ENCODE peak calls at places on chromosomes 3 and 15, in nine cellular contexts. Z, U, J, N, B, K, L, W and P are unnamed samples.

GRCh38 chr3:46669191-46669999 is 24.1 kb downstream of the ALS2CL start:
- DNase-seq in N (no peak), J (no peak), B (no peak), U (no peak), Z (peak; percentile 10), L (peak; percentile 35), K (no peak), W (peak; percentile 10), P (peak; percentile 52)

GRCh38 chr3:107574650-107575049 is 51.9 kb downstream of the BBX start:
- DNase-seq in U (no peak), Z (no peak), N (peak; percentile 21), K (peak; percentile 32), B (peak; percentile 51), J (no peak), L (no peak), W (no peak), P (no peak)

GRCh38 chr3:117268318-117268717 is 558.7 kb downstream of the TUSC7 start:
- DNase-seq in B (no peak), K (no peak), U (no peak), Z (no peak), L (no peak), W (no peak), N (no peak), J (no peak), P (no peak)

GRCh38 chr15:100201376-100202280 is 140.1 kb downstream of the ADAMTS17 start:
- DNase-seq in Z (no peak), L (peak; percentile 28), N (no peak), W (no peak), J (peak; percentile 55), U (no peak), K (no peak), B (no peak), P (peak; percentile 53)

GRCh38 chr3:89467886-89468479 is 360.6 kb downstream of the EPHA3 start:
- DNase-seq in Z (no peak), L (no peak), U (no peak), W (no peak), K (peak; percentile 27), J (no peak), B (no peak), N (no peak), P (no peak)

GRCh38 chr3:70247955-70248354 is 64.5 kb downstream of the MDFIC2 start:
- DNase-seq in K (no peak), Z (no peak), W (no peak), B (no peak), N (no peak), J (no peak), L (no peak), U (no peak), P (no peak)

GRCh38 chr3:43161684-43162512 is 56.0 kb upstream of the POMGNT2 start:
- DNase-seq in L (peak; percentile 52), W (no peak), B (peak; percentile 78), J (no peak), K (no peak), N (peak; percentile 42), Z (no peak), U (no peak), P (no peak)

GRCh38 chr15:72233759-72234158 is 2.8 kb upstream of the PKM start:
- DNase-seq in B (peak; percentile 7), Z (no peak), K (no peak), L (no peak), J (no peak), W (no peak), N (no peak), U (no peak), P (no peak)

GRCh38 chr15:39953521-39953920 is 19.6 kb downstream of the EIF2AK4 start:
- DNase-seq in W (no peak), L (no peak), B (no peak), Z (no peak), J (no peak), N (no peak), K (no peak), U (no peak), P (no peak)
- H3K4me3 ChIP-seq in W (no peak overlapping the region), L (no peak overlapping the region), B (no peak overlapping the region), Z (no peak overlapping the region), J (no peak overlapping the region), N (no peak overlapping the region), K (no peak overlapping the region), U (no peak overlapping the region), P (no peak overlapping the region)

GRCh38 chr3:143445118-143445517 is 325.5 kb downstream of the CHST2 start:
- DNase-seq in B (peak; percentile 51), U (no peak), Z (no peak), L (no peak), W (no peak), J (no peak), N (peak; percentile 23), K (no peak), P (no peak)

GRCh38 chr3:143441772-143442171 is 322.2 kb downstream of the CHST2 start:
- DNase-seq in U (no peak), K (no peak), J (no peak), Z (no peak), B (no peak), W (no peak), N (no peak), L (no peak), P (no peak)

GRCh38 chr3:143443851-143444331 is 324.3 kb downstream of the CHST2 start:
- DNase-seq in U (no peak), B (peak; percentile 98), W (peak; percentile 47), K (peak; percentile 85), N (peak; percentile 99), L (no peak), Z (peak; percentile 66), J (no peak), P (no peak)

GRCh38 chr3:143439785-143440184 is 320.2 kb downstream of the CHST2 start:
- DNase-seq in Z (no peak), W (no peak), U (no peak), B (no peak), J (no peak), L (no peak), N (no peak), K (no peak), P (no peak)

DNA sequence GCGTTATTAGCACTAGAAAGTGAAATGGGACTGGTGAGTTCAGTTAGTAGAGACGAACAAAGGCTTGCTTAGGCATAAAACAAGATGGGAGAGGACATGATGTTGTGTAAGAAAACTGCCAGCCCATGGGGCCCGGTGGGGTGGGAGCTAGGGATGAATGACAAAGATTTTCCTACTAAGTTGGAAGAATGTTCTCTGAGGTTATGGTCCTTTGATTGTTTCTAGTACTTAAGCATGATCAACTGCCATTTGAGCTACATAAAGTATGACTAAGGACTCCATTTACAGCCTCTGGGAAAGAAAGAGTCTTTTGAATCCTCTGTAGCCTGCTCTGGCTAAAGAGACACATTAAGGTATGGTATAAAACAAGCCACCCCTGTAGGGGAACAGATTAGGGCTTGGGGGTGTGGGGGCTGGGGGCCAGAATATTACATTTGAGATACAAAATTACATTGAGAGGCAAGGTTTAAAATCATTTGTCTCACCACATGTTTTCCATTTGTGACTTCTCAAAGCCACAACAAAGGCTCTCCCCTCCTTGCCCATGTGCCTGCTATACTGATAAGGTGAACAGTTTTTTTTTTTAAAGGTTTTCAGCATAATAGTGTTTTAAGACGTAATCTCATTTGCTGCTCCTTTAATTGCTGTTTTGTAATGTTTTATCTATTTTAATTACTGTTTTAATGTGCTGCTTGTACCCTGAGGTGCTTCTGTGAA is 323.3 kb downstream of the CHST2 start:
- DNase-seq in B (peak; percentile 11), Z (no peak), K (no peak), L (no peak), J (no peak), W (no peak), U (no peak), N (no peak), P (no peak)
- H3K27ac ChIP-seq in B (no peak overlapping the region), Z (no peak overlapping the region), K (peak overlapping the region; percentile 15), L (no peak overlapping the region), J (no peak overlapping the region), W (no peak overlapping the region), U (no peak overlapping the region), N (peak overlapping the region; percentile 64), P (no peak overlapping the region)

DNA sequence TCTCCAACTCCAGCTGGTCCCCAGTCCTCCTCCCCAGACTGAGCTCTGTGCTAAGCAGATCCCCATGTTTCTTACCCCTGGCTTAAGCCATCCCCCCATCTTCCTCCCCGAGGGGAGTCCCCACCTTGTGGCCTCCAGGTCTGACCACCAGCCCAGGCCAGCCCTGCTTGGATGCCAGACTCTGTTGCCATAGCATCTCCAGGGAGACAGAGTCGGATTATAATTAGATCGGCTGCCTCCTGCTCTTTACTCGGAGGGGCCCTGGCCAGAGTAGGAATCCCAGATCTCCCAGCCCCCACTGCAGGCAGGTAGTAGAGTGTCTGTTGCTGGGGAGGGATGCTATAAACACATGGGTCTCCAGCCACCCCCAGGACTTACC is 2.4 kb downstream of the KLHDC8B start:
- DNase-seq in N (peak; percentile 24), Z (peak; percentile 38), B (no peak), L (no peak), U (no peak), W (no peak), J (no peak), K (peak; percentile 66), P (no peak)
- H3K4me3 ChIP-seq in N (no peak overlapping the region), Z (no peak overlapping the region), B (no peak overlapping the region), L (peak overlapping the region; percentile 94), U (no peak overlapping the region), W (no peak overlapping the region), J (no peak overlapping the region), K (peak overlapping the region; percentile 84), P (peak overlapping the region; percentile 86)

DNA sequence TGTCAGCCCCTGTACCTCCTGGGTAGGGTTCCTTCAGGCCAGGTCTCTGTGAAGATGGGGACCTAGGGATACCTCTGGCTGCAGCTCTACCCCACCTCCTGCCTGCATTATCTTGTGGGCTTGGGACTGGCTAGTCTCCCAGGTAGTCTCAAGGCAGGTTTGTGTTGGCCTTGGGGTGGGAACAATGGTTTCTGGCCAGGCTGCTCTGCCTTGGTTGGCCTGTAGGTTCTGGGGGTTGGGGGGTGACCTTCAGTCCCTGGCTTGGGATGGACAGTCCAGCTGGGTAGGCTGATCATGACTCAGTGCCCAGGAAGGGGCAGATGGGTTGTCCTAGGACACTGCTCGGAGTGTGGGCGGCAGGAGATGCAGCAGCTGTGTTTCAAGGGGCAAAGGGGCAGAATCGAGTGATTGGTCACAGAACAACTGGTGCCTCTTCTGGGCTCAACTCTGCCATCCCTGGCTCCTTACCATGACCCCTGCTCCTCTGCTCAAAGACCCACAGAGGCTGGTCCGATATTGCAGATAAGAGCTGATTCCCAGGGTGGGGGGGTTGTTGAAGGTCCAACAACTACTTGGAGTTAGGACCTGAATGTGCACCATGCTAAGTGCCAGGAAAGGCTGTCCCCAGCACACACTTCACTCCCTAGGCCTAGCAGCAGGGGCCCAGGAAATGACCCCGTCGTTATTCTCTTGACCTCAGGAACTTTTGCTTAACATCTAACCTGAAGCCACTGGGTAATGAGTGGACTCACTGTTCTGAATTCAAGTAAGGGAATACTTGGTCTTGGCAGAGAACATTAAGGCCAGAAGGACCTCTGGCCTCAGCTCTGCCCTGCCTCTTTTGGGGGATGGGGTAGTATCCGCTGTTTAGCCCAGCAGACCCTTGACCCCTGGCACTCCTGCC is 18.1 kb upstream of the BSN start:
- DNase-seq in B (peak; percentile 4), K (no peak), J (no peak), L (no peak), N (no peak), U (no peak), Z (peak; percentile 72), W (no peak), P (no peak)
- H3K27ac ChIP-seq in B (no peak overlapping the region), K (no peak overlapping the region), J (no peak overlapping the region), L (peak overlapping the region; percentile 0), N (no peak overlapping the region), U (peak overlapping the region; percentile 61), Z (peak overlapping the region; percentile 84), W (no peak overlapping the region), P (no peak overlapping the region)